ENCODE peak calls at places on chromosomes 6 and 20, in seven cellular contexts. P, U, R, X, E, A and G are unnamed samples.

GRCh38 chr6:108941281-108941680 is 93.1 kb downstream of the ARMC2 start:
- DNase-seq in P (no peak), U (no peak), R (no peak), X (no peak), E (no peak), A (no peak), G (no peak)

GRCh38 chr6:7200598-7201443 is 93.1 kb downstream of the RREB1 start:
- DNase-seq in P (no peak), U (no peak), R (no peak), X (no peak), E (no peak), A (no peak), G (no peak)

GRCh38 chr6:40799296-40800020 is 212.3 kb upstream of the LRFN2 start:
- DNase-seq in P (no peak), U (no peak), R (no peak), X (no peak), E (no peak), A (no peak), G (no peak)

GRCh38 chr6:157823523-157824370 is 701 bp downstream of the SNX9 start:
- DNase-seq in P (peak), U (no peak), R (peak), X (peak), E (peak), A (peak), G (peak)

GRCh38 chr6:90492798-90493197 is 94.1 kb downstream of the MAP3K7 start:
- DNase-seq in P (no peak), U (no peak), R (no peak), X (no peak), E (no peak), A (no peak), G (no peak)

GRCh38 chr6:109794201-109794926 is 103.3 kb downstream of the FIG4 start:
- DNase-seq in P (no peak), U (no peak), R (no peak), X (no peak), E (no peak), A (no peak), G (no peak)

GRCh38 chr6:88380083-88380482 is 213.9 kb upstream of the CNR1 start:
- DNase-seq in P (no peak), U (peak), R (no peak), X (peak), E (no peak), A (no peak), G (no peak)

GRCh38 chr20:4087923-4088322 is 72.6 kb upstream of the RNF24 start:
- DNase-seq in P (no peak), U (no peak), R (no peak), X (no peak), E (no peak), A (no peak), G (no peak)

GRCh38 chr6:22827760-22828159 is 258.4 kb downstream of the HDGFL1 start:
- DNase-seq in P (no peak), U (no peak), R (no peak), X (no peak), E (no peak), A (no peak), G (no peak)

GRCh38 chr20:35641743-35642142 is 23.0 kb downstream of the CPNE1 start:
- DNase-seq in P (no peak), U (no peak), R (no peak), X (no peak), E (no peak), A (no peak), G (no peak)

GRCh38 chr6:32816746-32817204 is at the start of gene HLA-DOB:
- DNase-seq in P (no peak), U (no peak), R (no peak), X (peak), E (peak), A (no peak), G (no peak)

GRCh38 chr20:3843490-3843889 is 3.1 kb upstream of the MAVS start:
- DNase-seq in P (peak), U (no peak), R (no peak), X (peak), E (no peak), A (no peak), G (no peak)

GRCh38 chr6:17949168-17949567 is 38.3 kb downstream of the KIF13A start:
- DNase-seq in P (no peak), U (no peak), R (no peak), X (no peak), E (no peak), A (no peak), G (no peak)

GRCh38 chr6:89044988-89045387 is 35.6 kb upstream of the PNRC1 start:
- DNase-seq in P (no peak), U (peak), R (no peak), X (no peak), E (no peak), A (no peak), G (no peak)

GRCh38 chr20:5234978-5235377 is 81.8 kb downstream of the PROKR2 start:
- DNase-seq in P (no peak), U (no peak), R (no peak), X (no peak), E (no peak), A (no peak), G (no peak)

GRCh38 chr6:143451531-143451930 is 926 bp downstream of the PEX3 start:
- DNase-seq in P (no peak), U (no peak), R (no peak), X (no peak), E (no peak), A (no peak), G (no peak)

GRCh38 chr20:36526521-36527011 is 14.8 kb upstream of the MYL9 start:
- DNase-seq in P (no peak), U (peak), R (no peak), X (no peak), E (no peak), A (no peak), G (no peak)

GRCh38 chr20:62920039-62920645 is 6.2 kb downstream of the DIDO1 start:
- DNase-seq in P (no peak), U (no peak), R (no peak), X (no peak), E (no peak), A (no peak), G (no peak)

GRCh38 chr6:44001318-44001868 is 125.9 kb downstream of the MRPL14 start:
- DNase-seq in P (no peak), U (no peak), R (no peak), X (no peak), E (no peak), A (no peak), G (no peak)

GRCh38 chr6:19380287-19380686 is 456.9 kb upstream of the ID4 start:
- DNase-seq in P (no peak), U (no peak), R (no peak), X (peak), E (no peak), A (no peak), G (no peak)

GRCh38 chr20:21698494-21699215 is 6.8 kb upstream of the PAX1 start:
- DNase-seq in P (no peak), U (no peak), R (no peak), X (no peak), E (no peak), A (no peak), G (no peak)

GRCh38 chr6:69416739-69417138 is 380.1 kb downstream of the LMBRD1 start:
- DNase-seq in P (no peak), U (no peak), R (no peak), X (no peak), E (no peak), A (no peak), G (no peak)

GRCh38 chr6:164477126-164477525 is 832.3 kb downstream of the C6orf118 start:
- DNase-seq in P (no peak), U (no peak), R (no peak), X (no peak), E (no peak), A (no peak), G (no peak)

GRCh38 chr6:165117121-165117520 is 192.3 kb downstream of the C6orf118 start:
- DNase-seq in P (no peak), U (no peak), R (no peak), X (no peak), E (no peak), A (no peak), G (no peak)

GRCh38 chr6:134482585-134483346 is 164.9 kb upstream of the SGK1 start:
- DNase-seq in P (no peak), U (no peak), R (no peak), X (no peak), E (no peak), A (no peak), G (no peak)

GRCh38 chr20:60001027-60001567 is 42.9 kb downstream of the CDH26 start:
- DNase-seq in P (no peak), U (no peak), R (no peak), X (no peak), E (no peak), A (no peak), G (no peak)

GRCh38 chr6:44670146-44670545 is 282.6 kb downstream of the CDC5L start:
- DNase-seq in P (no peak), U (no peak), R (no peak), X (no peak), E (no peak), A (no peak), G (no peak)

GRCh38 chr6:11522819-11523218 is 14.7 kb upstream of the TMEM170B start:
- DNase-seq in P (no peak), U (no peak), R (no peak), X (no peak), E (no peak), A (no peak), G (no peak)

GRCh38 chr6:149371154-149371553 is 28.9 kb upstream of the SUMO4 start:
- DNase-seq in P (no peak), U (no peak), R (no peak), X (no peak), E (no peak), A (no peak), G (no peak)

GRCh38 chr6:169829786-169830185 is 78.4 kb downstream of the ERMARD start:
- DNase-seq in P (no peak), U (no peak), R (no peak), X (no peak), E (no peak), A (no peak), G (no peak)